ENCODE peak calls at places on chromosomes 7 and 10, in seven cellular contexts. T, J, E, Q, U, A and B are unnamed samples.

GRCh38 chr7:111953611-111954010 is 252.6 kb downstream of the DOCK4 start:
- DNase-seq in T (no peak), J (peak), E (peak), Q (peak), U (no peak), A (no peak), B (peak)

GRCh38 chr7:55438085-55438764 is 73.1 kb downstream of the LANCL2 start:
- DNase-seq in T (no peak), J (no peak), E (no peak), Q (no peak), U (no peak), A (no peak), B (no peak)

GRCh38 chr7:81499262-81500116 is 270.4 kb downstream of the HGF start:
- DNase-seq in T (peak), J (peak), E (peak), Q (peak), U (no peak), A (no peak), B (peak)

GRCh38 chr10:43136995-43137700 is 1.1 kb upstream of the CSGALNACT2 start:
- DNase-seq in T (no peak), J (no peak), E (no peak), Q (no peak), U (no peak), A (no peak), B (no peak)

GRCh38 chr10:58082248-58082647 is 185.4 kb downstream of the IPMK start:
- DNase-seq in T (no peak), J (no peak), E (no peak), Q (no peak), U (no peak), A (no peak), B (no peak)

GRCh38 chr10:3484306-3485187 is 300.5 kb downstream of the KLF6 start:
- DNase-seq in T (no peak), J (no peak), E (peak), Q (no peak), U (no peak), A (no peak), B (no peak)

GRCh38 chr7:156002362-156003001 is 190.2 kb upstream of the SHH start:
- DNase-seq in T (no peak), J (no peak), E (no peak), Q (no peak), U (no peak), A (no peak), B (no peak)

GRCh38 chr10:93199221-93199681 is 125.6 kb downstream of the CYP26A1 start:
- DNase-seq in T (no peak), J (no peak), E (no peak), Q (peak), U (no peak), A (no peak), B (peak)

GRCh38 chr7:138932870-138933269 is 48.3 kb downstream of the KIAA1549 start:
- DNase-seq in T (no peak), J (no peak), E (no peak), Q (no peak), U (peak), A (no peak), B (no peak)

GRCh38 chr7:90560730-90561129 is 35.4 kb upstream of the CDK14 start:
- DNase-seq in T (no peak), J (no peak), E (no peak), Q (no peak), U (no peak), A (no peak), B (no peak)

GRCh38 chr7:105493928-105494325 is 28.1 kb downstream of the PUS7 start:
- DNase-seq in T (no peak), J (no peak), E (no peak), Q (no peak), U (no peak), A (no peak), B (no peak)

GRCh38 chr10:103717341-103718246 is 137.8 kb downstream of the SH3PXD2A start:
- DNase-seq in T (no peak), J (no peak), E (no peak), Q (no peak), U (no peak), A (peak), B (no peak)

GRCh38 chr7:157656195-157656769 is 319.5 kb downstream of the DNAJB6 start:
- DNase-seq in T (no peak), J (peak), E (no peak), Q (no peak), U (no peak), A (no peak), B (no peak)

GRCh38 chr7:78151229-78151628 is 352.7 kb downstream of the PHTF2 start:
- DNase-seq in T (no peak), J (no peak), E (no peak), Q (no peak), U (no peak), A (no peak), B (no peak)

GRCh38 chr10:77075916-77076315 is 561.7 kb downstream of the KCNMA1 start:
- DNase-seq in T (no peak), J (no peak), E (no peak), Q (no peak), U (no peak), A (no peak), B (no peak)

GRCh38 chr7:15821484-15822122 is 135.1 kb upstream of the MEOX2 start:
- DNase-seq in T (no peak), J (no peak), E (no peak), Q (no peak), U (no peak), A (no peak), B (no peak)

GRCh38 chr10:121078672-121079102 is 227.5 kb downstream of the WDR11 start:
- DNase-seq in T (no peak), J (no peak), E (no peak), Q (no peak), U (no peak), A (no peak), B (no peak)

GRCh38 chr7:2530076-2530967 is 10.7 kb downstream of the LFNG start:
- DNase-seq in T (no peak), J (no peak), E (peak), Q (no peak), U (no peak), A (peak), B (no peak)

GRCh38 chr7:17844514-17845196 is 95.6 kb downstream of the SNX13 start:
- DNase-seq in T (no peak), J (no peak), E (no peak), Q (no peak), U (no peak), A (no peak), B (no peak)

GRCh38 chr7:80324032-80324431 is 187.8 kb downstream of the GNAT3 start:
- DNase-seq in T (no peak), J (no peak), E (no peak), Q (no peak), U (no peak), A (no peak), B (no peak)

GRCh38 chr7:4655311-4655710 is 26.8 kb upstream of the FOXK1 start:
- DNase-seq in T (no peak), J (no peak), E (no peak), Q (no peak), U (no peak), A (no peak), B (no peak)

GRCh38 chr7:56091591-56091990 is 1.2 kb downstream of the PHKG1 start:
- DNase-seq in T (no peak), J (no peak), E (no peak), Q (no peak), U (no peak), A (no peak), B (no peak)

GRCh38 chr10:116771101-116771705 is 28.8 kb upstream of the HSPA12A start:
- DNase-seq in T (no peak), J (no peak), E (no peak), Q (peak), U (no peak), A (no peak), B (no peak)

GRCh38 chr10:3935141-3935540 is 150.1 kb upstream of the KLF6 start:
- DNase-seq in T (no peak), J (no peak), E (peak), Q (no peak), U (no peak), A (no peak), B (no peak)

GRCh38 chr10:18658301-18658991 is 785 bp upstream of the ARL5B start:
- DNase-seq in T (no peak), J (no peak), E (peak), Q (peak), U (no peak), A (no peak), B (no peak)

GRCh38 chr7:5143106-5143505 is 46.9 kb upstream of the WIPI2 start:
- DNase-seq in T (no peak), J (no peak), E (no peak), Q (no peak), U (no peak), A (no peak), B (no peak)

GRCh38 chr7:2142386-2142785 is 90.4 kb downstream of the MAD1L1 start:
- DNase-seq in T (no peak), J (no peak), E (no peak), Q (no peak), U (no peak), A (no peak), B (no peak)

GRCh38 chr7:82625377-82625776 is 181.8 kb upstream of the CACNA2D1 start:
- DNase-seq in T (no peak), J (no peak), E (no peak), Q (no peak), U (no peak), A (no peak), B (no peak)

DNA sequence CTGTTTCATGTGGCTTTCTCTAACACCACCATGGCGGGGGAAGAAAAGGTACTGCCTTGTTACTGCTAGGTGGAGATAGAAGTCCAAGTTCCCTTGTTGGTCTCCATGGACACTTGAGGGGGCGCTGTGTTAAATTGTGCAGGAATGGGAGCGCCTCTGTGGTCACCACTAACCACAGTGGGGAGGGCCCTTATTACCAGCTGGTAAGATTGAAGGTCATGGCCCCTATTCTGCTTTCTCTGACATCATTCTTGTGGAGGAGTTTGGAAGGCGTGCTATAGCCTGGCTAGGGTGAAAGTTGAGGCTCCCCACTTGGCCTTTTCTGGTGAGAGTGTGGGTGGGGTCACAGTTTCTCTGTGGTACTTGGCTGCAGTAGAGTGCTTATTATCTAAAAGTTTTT is 14.9 kb upstream of the MXI1 start:
- DNase-seq in T (no peak), J (no peak), E (no peak), Q (no peak), U (peak), A (peak), B (no peak)
- TF ChIP-seq SIN3A in T (no peak), J (no peak), E (no peak), Q (no peak), U (no peak), A (no peak), B (no peak)

GRCh38 chr10:113982296-113982695 is 61.4 kb upstream of the ADRB1 start:
- DNase-seq in T (no peak), J (no peak), E (no peak), Q (no peak), U (no peak), A (no peak), B (no peak)
- H3K27ac ChIP-seq in T (no peak), J (no peak), E (peak), Q (no peak), U (no peak), A (no peak), B (no peak)

GRCh38 chr7:24685706-24686105 is 71.6 kb downstream of the GSDME start:
- DNase-seq in T (no peak), J (no peak), E (no peak), Q (no peak), U (no peak), A (no peak), B (no peak)
- TF ChIP-seq SIN3A in T (no peak), J (no peak), E (no peak), Q (no peak), U (no peak), A (no peak), B (no peak)

DNA sequence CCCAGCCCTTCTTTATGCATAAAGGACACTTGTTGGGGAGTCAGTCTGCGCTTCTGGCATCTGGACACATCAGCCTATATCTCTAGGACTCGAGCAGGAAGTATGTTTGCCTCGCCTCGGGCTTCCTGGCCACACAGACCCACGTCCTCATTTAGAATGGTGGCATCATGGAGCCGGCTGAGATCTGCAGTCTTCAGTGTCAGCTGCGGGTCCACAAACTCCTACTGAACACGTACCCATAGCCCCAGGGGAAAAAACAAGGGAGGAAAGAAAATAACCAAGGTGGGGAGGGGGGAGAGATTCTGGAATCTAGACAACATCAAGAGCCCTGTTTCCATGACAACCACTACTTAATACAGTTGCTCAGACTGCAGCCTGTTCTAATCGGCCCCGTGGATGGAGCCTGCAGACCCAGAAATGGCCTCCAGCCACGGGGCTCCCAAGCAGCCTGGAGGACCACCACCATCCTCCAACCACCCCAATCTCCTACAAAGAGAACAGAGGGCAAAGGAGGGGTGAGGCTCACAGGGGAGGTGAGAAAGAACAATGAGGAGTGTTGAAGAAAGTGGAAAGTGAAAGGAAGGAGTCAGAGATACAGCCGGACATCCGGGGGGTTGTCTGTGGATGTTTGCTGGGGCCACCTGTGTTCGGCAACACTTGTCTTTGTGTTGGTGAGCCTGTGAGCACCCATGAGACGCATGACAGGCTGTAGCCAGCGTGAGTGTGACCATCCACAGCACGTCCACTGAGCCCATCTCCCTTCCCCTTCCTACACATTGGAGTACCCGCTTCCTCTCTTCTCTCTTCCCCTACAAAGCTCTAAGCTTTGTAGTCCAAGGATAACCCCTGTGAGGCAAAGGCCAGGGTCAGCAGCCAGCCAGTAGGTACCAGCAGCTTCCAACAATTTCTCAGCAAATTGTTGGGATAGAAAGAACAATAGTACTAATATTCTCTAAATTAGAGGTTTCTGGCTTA is 141.0 kb downstream of the PLXNA4 start:
- DNase-seq in T (no peak), J (peak), E (no peak), Q (no peak), U (no peak), A (no peak), B (no peak)
- H3K27ac ChIP-seq in T (no peak), J (peak), E (no peak), Q (no peak), U (no peak), A (no peak), B (no peak)